ENCODE peak calls at places on chromosome 3, in eight cellular contexts. C is uterus, X is aorta, N is spleen, T is HCT116, M is psoas muscle, V is left lung, K is hepatocyte. I is an unnamed sample. For H3K27me3, the result is how much of the 10 kb centered on the place peaks cover.

GRCh38 chr3:59535791-59536221 is 486.0 kb upstream of the CFAP20DC start:
- DNase-seq in C (no peak), X (no peak), N (no peak), T (no peak), M (no peak), V (no peak), K (no peak), I (peak)

GRCh38 chr3:72384602-72385001 is 463.6 kb downstream of the SHQ1 start:
- DNase-seq in C (no peak), X (no peak), N (no peak), T (no peak), M (no peak), V (no peak), K (no peak), I (no peak)

GRCh38 chr3:60580826-60581225 is 670.4 kb downstream of the FHIT start:
- DNase-seq in C (no peak), X (no peak), N (no peak), T (no peak), M (no peak), V (no peak), K (no peak), I (no peak)

GRCh38 chr3:70090322-70090913 is 90.9 kb downstream of the SAMMSON start:
- DNase-seq in C (no peak), X (no peak), N (no peak), T (no peak), M (no peak), V (no peak), K (peak), I (peak)

GRCh38 chr3:61964566-61964965 is 403.2 kb downstream of the PTPRG start:
- DNase-seq in C (no peak), X (no peak), N (no peak), T (peak), M (no peak), V (no peak), K (no peak), I (no peak)

GRCh38 chr3:18559323-18559972 is 134.3 kb upstream of the SATB1 start:
- DNase-seq in C (no peak), X (no peak), N (no peak), T (peak), M (no peak), V (no peak), K (peak), I (peak)

GRCh38 chr3:107208100-107208499 is 169.1 kb upstream of the CCDC54 start:
- DNase-seq in C (peak), X (no peak), N (no peak), T (peak), M (no peak), V (no peak), K (peak), I (peak)

GRCh38 chr3:30663533-30664241 is 57.3 kb downstream of the TGFBR2 start:
- DNase-seq in C (no peak), X (no peak), N (no peak), T (no peak), M (no peak), V (no peak), K (no peak), I (no peak)

GRCh38 chr3:75395601-75396315 is 268.4 kb upstream of the FRG2C start:
- DNase-seq in C (no peak), X (no peak), N (no peak), T (no peak), M (no peak), V (no peak), K (no peak), I (no peak)
- H3K4me3 ChIP-seq in C (peak), X (peak), N (peak), T (no peak), M (peak), V (peak), K (no peak), I (peak)

GRCh38 chr3:101266566-101266965 is 53.8 kb downstream of the IMPG2 start:
- DNase-seq in C (no peak), X (no peak), N (no peak), T (no peak), M (no peak), V (no peak), K (no peak), I (no peak)

GRCh38 chr3:101261506-101261905 is 58.9 kb downstream of the IMPG2 start:
- DNase-seq in C (no peak), X (no peak), N (no peak), T (no peak), M (no peak), V (no peak), K (no peak), I (peak)

GRCh38 chr3:101259485-101260341 is 60.7 kb downstream of the IMPG2 start:
- DNase-seq in C (no peak), X (no peak), N (no peak), T (no peak), M (no peak), V (no peak), K (peak), I (no peak)

GRCh38 chr3:101262393-101263240 is 57.8 kb downstream of the IMPG2 start:
- DNase-seq in C (no peak), X (no peak), N (no peak), T (no peak), M (no peak), V (no peak), K (no peak), I (no peak)
- H3K27ac ChIP-seq in C (peak), X (no peak), N (no peak), T (no peak), M (no peak), V (no peak), K (no peak), I (no peak)

DNA sequence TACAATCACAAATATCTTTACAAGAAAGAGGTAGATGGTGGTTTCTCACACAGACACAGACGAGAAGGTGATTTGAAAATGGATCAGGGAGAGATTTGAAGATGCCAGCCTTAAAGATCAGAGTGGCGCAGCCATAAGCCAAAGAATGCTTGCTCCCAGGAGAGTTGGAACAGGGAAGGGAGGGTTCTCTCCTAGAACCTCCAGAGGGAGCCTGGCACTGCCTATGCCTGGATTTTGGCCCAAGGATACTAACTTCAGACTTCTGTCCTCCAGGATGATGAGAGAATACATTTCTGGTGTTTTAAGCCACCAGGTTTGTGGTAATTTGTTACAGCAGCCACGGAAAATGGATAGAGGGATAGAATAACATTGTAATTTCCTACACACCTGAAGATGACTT is 279.1 kb downstream of the FAM43A start:
- DNase-seq in C (no peak), X (no peak), N (no peak), T (no peak), M (no peak), V (no peak), K (no peak), I (no peak)
- H3K27me3 ChIP-seq in C (under half), X (under half), N (under half), T (under half), M (under half), V (under half), K (under half), I (under half)

GRCh38 chr3:87332789-87333188 is 56.4 kb upstream of the POU1F1 start:
- DNase-seq in C (no peak), X (no peak), N (no peak), T (no peak), M (no peak), V (no peak), K (no peak), I (no peak)

GRCh38 chr3:87329065-87329464 is 52.7 kb upstream of the POU1F1 start:
- DNase-seq in C (no peak), X (no peak), N (no peak), T (no peak), M (no peak), V (no peak), K (no peak), I (no peak)

GRCh38 chr3:87336761-87337160 is 60.4 kb upstream of the POU1F1 start:
- DNase-seq in C (no peak), X (no peak), N (no peak), T (no peak), M (no peak), V (no peak), K (no peak), I (no peak)

GRCh38 chr3:87335931-87336330 is 59.5 kb upstream of the POU1F1 start:
- DNase-seq in C (no peak), X (no peak), N (no peak), T (no peak), M (no peak), V (no peak), K (no peak), I (no peak)

DNA sequence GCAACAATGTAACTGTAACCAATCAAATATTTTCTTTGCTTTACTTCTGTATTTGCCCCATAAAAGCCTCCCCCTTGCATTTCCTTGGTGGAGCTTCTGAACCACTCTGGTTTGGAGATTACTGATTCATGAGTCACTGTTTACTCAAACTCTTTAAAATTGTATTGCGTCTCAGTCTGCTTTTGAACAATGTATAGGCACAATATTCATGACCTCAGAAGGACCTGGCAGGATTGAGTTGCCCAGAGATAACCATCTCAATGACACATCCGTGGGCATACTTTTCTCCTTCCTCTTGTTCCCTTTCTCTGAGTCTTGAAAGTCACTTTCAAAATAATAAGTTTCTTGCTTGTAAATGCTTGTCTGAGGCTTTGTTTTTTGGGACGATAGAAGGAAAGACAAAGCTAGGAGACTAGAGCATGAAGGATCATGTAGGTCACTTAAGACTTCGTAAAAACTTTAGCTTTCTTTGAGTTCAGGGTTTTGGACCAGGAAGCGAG is 57.1 kb upstream of the POU1F1 start:
- DNase-seq in C (no peak), X (no peak), N (no peak), T (peak), M (no peak), V (no peak), K (peak), I (peak)
- H3K4me3 ChIP-seq in C (no peak), X (no peak), N (no peak), T (no peak), M (no peak), V (no peak), K (no peak), I (no peak)

DNA sequence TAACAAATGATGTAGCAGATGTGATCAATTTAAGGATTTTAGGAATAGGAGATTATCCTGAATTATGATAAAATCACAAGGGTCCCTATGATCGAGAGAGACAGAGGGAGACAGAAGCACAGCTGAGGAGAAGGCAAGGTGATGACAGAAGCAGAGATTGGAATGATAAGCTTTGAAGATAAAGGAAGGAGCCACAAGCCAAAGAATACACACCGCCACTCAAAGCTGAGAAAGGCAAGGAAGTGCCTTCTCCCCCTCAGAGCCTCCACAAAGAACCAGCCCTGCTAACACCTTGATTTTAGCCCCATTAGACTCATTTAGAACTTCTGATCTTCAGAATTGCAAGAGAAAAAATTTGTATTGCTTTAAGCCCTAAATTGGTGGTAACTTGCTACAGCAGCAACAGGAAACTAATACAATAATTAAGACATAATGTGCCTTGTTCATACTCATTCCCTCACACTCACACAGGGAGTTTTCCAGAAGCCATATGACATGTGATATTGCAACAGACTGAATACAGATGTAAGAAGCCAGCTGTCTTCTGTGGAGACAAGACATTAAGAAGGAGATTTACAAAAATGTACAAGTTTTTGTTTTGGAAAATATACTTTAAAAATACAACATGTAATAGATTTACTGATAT is 38.2 kb downstream of the TRANK1 start:
- DNase-seq in C (no peak), X (no peak), N (no peak), T (no peak), M (no peak), V (no peak), K (no peak), I (peak)
- H3K27ac ChIP-seq in C (peak), X (no peak), N (peak), T (no peak), M (no peak), V (peak), K (peak), I (no peak)

GRCh38 chr3:180827171-180827570 is 85.3 kb upstream of the FXR1 start:
- DNase-seq in C (no peak), X (no peak), N (no peak), T (no peak), M (no peak), V (no peak), K (no peak), I (no peak)

GRCh38 chr3:180829409-180830405 is 82.8 kb upstream of the FXR1 start:
- DNase-seq in C (no peak), X (no peak), N (peak), T (no peak), M (no peak), V (no peak), K (no peak), I (no peak)

GRCh38 chr3:180828723-180829408 is 83.6 kb upstream of the FXR1 start:
- DNase-seq in C (no peak), X (no peak), N (peak), T (no peak), M (peak), V (no peak), K (no peak), I (no peak)

DNA sequence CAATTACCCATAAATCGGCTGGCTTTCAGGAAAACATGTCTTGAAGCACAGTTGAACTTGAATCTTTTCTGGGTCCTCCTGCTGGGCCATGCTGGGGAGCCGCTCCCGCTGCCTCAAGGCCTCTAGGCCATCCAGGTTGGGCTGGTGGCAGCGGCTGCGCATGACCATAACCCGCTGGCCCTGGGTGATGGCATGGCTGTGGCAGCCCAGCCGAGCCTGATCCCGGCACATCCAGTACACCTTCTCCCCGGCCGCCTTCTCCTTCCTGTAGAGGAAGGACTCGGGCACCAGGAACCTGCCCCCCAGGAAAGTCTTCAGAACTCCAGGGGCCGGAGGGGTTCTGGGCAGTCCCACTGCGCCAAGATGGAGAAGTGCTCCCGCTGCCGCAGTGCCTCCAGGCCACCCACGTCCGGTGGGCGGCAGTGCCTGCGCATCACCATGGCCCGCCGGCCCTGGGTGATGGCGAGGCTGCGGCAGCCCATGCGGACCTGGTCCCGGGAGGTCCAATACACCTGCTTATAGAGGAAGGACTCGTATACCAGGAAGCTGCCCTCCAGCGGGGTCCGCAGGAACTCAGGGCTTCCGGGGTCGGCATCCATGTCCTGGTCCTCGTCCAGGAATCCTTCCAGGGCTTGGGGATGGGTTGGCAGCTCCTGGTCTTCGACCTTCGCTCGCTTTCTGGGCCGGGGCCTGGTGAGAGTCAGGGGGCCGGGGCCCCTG is 84.3 kb upstream of the FXR1 start:
- DNase-seq in C (no peak), X (no peak), N (peak), T (no peak), M (no peak), V (no peak), K (no peak), I (no peak)
- H3K27me3 ChIP-seq in C (under half), X (under half), N (under half), T (under half), M (under half), V (under half), K (under half), I (under half)